ENCODE peak calls at places on chromosome 21, in five cellular contexts. U is pancreas; C is CD4-positive, alpha-beta T cell; D is HFFc6; X is GM23338. M is an unnamed sample.

GRCh38 chr21:45594721-45595489 is 48.6 kb upstream of the PCBP3 start:
- DNase-seq in U (no peak), C (no peak), D (no peak), X (no peak), M (no peak)

GRCh38 chr21:36297938-36298572 is 21.9 kb upstream of the MORC3 start:
- DNase-seq in U (no peak), C (peak; percentile 78), D (no peak), X (no peak), M (no peak)

GRCh38 chr21:21712761-21713558 is 714.8 kb downstream of the NCAM2 start:
- DNase-seq in U (no peak), C (no peak), D (peak; percentile 40), X (no peak), M (peak; percentile 62)

GRCh38 chr21:35051287-35051818 is 2.3 kb upstream of the RUNX1 start:
- DNase-seq in U (peak; percentile 74), C (peak; percentile 77), D (no peak), X (peak; percentile 89), M (peak; percentile 41)

GRCh38 chr21:46021978-46022544 is 40.5 kb downstream of the COL6A1 start:
- DNase-seq in U (no peak), C (no peak), D (no peak), X (no peak), M (no peak)

GRCh38 chr21:44732956-44733355 is 21.6 kb upstream of the TSPEAR start:
- DNase-seq in U (no peak), C (no peak), D (no peak), X (no peak), M (no peak)

GRCh38 chr21:28627261-28627660 is 365.4 kb downstream of the LTN1 start:
- DNase-seq in U (no peak), C (no peak), D (no peak), X (no peak), M (peak; percentile 33)

GRCh38 chr21:44515359-44516165 is 24.4 kb downstream of the KRTAP10-1 start:
- DNase-seq in U (no peak), C (no peak), D (no peak), X (no peak), M (no peak)

GRCh38 chr21:43188181-43188580 is 19.4 kb downstream of the CRYAA start:
- DNase-seq in U (no peak), C (no peak), D (no peak), X (no peak), M (no peak)

GRCh38 chr21:16570856-16571255 is 841.1 kb downstream of the USP25 start:
- DNase-seq in U (no peak), C (no peak), D (no peak), X (no peak), M (no peak)

GRCh38 chr21:26843912-26844257 is 1.3 kb downstream of the ADAMTS1 start:
- DNase-seq in U (no peak), C (no peak), D (peak; percentile 76), X (peak; percentile 30), M (no peak)

GRCh38 chr21:32772281-32773047 is 909 bp upstream of the PAXBP1 start:
- DNase-seq in U (peak; percentile 16), C (peak; percentile 15), D (no peak), X (peak; percentile 8), M (peak; percentile 36)

GRCh38 chr21:31201548-31201947 is 142.5 kb downstream of the TIAM1 start:
- DNase-seq in U (no peak), C (no peak), D (no peak), X (no peak), M (peak; percentile 58)

GRCh38 chr21:15149825-15150224 is 85.0 kb upstream of the NRIP1 start:
- DNase-seq in U (no peak), C (no peak), D (no peak), X (no peak), M (no peak)

GRCh38 chr21:46420241-46421190 is 38.2 kb upstream of the DIP2A start:
- DNase-seq in U (no peak), C (no peak), D (no peak), X (no peak), M (peak; percentile 4)

GRCh38 chr21:38567577-38568360 is 69.5 kb upstream of the ERG start:
- DNase-seq in U (no peak), C (no peak), D (peak; percentile 17), X (peak; percentile 13), M (peak; percentile 67)

GRCh38 chr21:39134288-39134810 is 48.9 kb downstream of the PSMG1 start:
- DNase-seq in U (no peak), C (no peak), D (no peak), X (no peak), M (no peak)

GRCh38 chr21:43331962-43332458 is 94.9 kb downstream of the SIK1 start:
- DNase-seq in U (no peak), C (no peak), D (peak; percentile 87), X (no peak), M (peak; percentile 69)

GRCh38 chr21:33940164-33940563 is 24.6 kb upstream of the ATP5PO start:
- DNase-seq in U (no peak), C (no peak), D (peak; percentile 83), X (no peak), M (peak; percentile 76)

GRCh38 chr21:45560106-45561021 is 18.1 kb upstream of the SLC19A1 start:
- DNase-seq in U (no peak), C (no peak), D (no peak), X (no peak), M (no peak)

GRCh38 chr21:29224006-29224405 is 74.7 kb upstream of the BACH1 start:
- DNase-seq in U (no peak), C (no peak), D (no peak), X (no peak), M (no peak)

GRCh38 chr21:27225142-27225541 is 258.3 kb upstream of the ADAMTS5 start:
- DNase-seq in U (no peak), C (no peak), D (peak; percentile 18), X (no peak), M (no peak)

GRCh38 chr21:31426235-31426797 is 82.3 kb upstream of the TIAM1 start:
- DNase-seq in U (no peak), C (no peak), D (no peak), X (no peak), M (no peak)

GRCh38 chr21:45021428-45022347 is 52.7 kb upstream of the ADARB1 start:
- DNase-seq in U (no peak), C (no peak), D (no peak), X (no peak), M (no peak)

GRCh38 chr21:45482899-45483821 is 59.1 kb downstream of the SLC19A1 start:
- DNase-seq in U (no peak), C (peak; percentile 46), D (no peak), X (no peak), M (no peak)

GRCh38 chr21:32389337-32390015 is 3.3 kb downstream of the URB1 start:
- DNase-seq in U (no peak), C (no peak), D (peak; percentile 56), X (no peak), M (no peak)

GRCh38 chr21:45289655-45290515 is 2.2 kb upstream of the POFUT2 start:
- DNase-seq in U (no peak), C (no peak), D (no peak), X (peak; percentile 47), M (no peak)

GRCh38 chr21:45330075-45330781 is 42.5 kb upstream of the POFUT2 start:
- DNase-seq in U (peak; percentile 77), C (no peak), D (peak; percentile 79), X (no peak), M (peak; percentile 90)

GRCh38 chr21:22138297-22139016 is 1140.2 kb downstream of the NCAM2 start:
- DNase-seq in U (no peak), C (no peak), D (no peak), X (no peak), M (no peak)

GRCh38 chr21:37338671-37339526 is 27.7 kb upstream of the DYRK1A start:
- DNase-seq in U (peak; percentile 10), C (no peak), D (peak; percentile 98), X (no peak), M (peak; percentile 95)

GRCh38 chr21:32648165-32648564 is 36.0 kb upstream of the CFAP298 start:
- DNase-seq in U (no peak), C (no peak), D (no peak), X (no peak), M (no peak)

GRCh38 chr21:20045197-20045596 is 953.0 kb upstream of the NCAM2 start:
- DNase-seq in U (no peak), C (no peak), D (no peak), X (no peak), M (no peak)

DNA sequence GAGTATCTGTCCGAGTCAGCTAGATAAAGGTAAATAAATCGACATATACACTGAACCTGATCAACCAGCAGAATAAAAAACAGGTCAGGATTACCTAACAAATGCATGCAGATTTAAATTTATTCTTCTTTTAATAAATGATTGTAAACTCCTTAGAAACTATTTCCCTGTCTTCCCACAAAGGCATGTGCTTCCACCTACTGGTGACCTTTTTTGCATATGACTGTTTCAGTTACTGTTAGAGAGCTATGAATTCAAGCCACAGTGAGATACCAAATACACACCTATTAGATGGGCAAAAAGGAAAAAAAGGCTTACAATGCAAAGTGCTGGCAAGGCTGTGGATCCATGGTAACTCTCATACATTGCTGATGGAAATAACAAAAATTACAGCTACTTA is 957.4 kb upstream of the NCAM2 start:
- DNase-seq in U (no peak), C (no peak), D (no peak), X (peak; percentile 27), M (no peak)
- TF ChIP-seq CTCF in U (peak; percentile 19), C (no peak), D (no peak), X (peak; percentile 64), M (no peak)

GRCh38 chr21:25607151-25607811 is at the start of gene MRPL39:
- DNase-seq in U (peak; percentile 78), C (peak; percentile 78), D (peak; percentile 84), X (peak; percentile 97), M (peak; percentile 95)
- TF ChIP-seq CTCF in U (peak; percentile 29), C (peak; percentile 49), D (peak; percentile 75), X (peak; percentile 76), M (peak; percentile 77)

DNA sequence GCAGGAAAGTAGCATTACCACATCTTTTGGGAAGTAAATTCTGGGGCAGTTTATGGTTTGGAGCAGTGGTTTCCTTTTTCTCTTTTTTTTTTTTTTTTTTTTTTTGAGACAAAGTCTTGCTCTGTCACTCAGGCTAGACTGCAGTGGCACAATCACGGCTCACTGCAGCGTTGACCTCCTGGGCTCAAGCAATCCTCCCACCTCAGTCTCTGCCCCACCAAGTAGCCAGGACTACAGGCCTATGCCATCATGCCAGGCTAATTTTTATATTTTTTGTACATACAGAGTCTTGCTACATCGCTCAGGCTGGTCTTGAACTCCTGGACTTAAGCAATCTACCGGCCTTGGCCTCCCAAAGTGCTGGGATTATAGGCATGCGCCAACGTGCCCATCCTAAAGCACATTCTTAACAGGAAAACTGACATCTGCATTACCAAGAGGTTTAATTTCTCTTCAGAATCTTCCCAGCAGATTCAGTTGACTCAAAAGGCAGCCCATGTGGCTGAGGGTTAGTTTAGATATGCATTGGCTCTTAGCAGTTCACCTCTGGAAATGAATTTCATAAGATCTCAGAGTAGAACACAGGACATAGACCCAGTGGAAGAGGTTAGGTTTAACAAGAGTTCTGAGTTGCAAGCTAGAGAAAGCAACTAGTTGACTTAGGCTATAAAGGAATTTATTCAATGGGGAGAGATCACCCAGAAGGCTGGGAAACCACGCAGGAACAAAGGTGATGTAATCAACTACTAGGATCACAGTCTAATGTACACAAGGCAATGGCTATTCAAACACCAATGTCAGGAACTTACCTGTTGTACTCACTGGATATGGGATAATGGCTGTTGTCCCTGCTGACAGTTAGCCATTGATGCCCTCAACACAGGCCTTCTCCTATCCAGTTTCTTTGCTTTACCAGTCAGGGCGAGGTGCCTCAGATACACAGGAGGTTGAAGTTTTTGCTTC is 32.7 kb downstream of the C21orf91 start:
- DNase-seq in U (no peak), C (no peak), D (no peak), X (no peak), M (no peak)
- TF ChIP-seq CTCF in U (no peak), C (no peak), D (no peak), X (no peak), M (no peak)

GRCh38 chr21:25036775-25037174 is 570.5 kb downstream of the MRPL39 start:
- DNase-seq in U (no peak), C (no peak), D (no peak), X (no peak), M (no peak)

GRCh38 chr21:25039461-25040380 is 567.6 kb downstream of the MRPL39 start:
- DNase-seq in U (no peak), C (no peak), D (peak; percentile 2), X (peak; percentile 34), M (no peak)
- TF ChIP-seq CTCF in U (peak; percentile 14), C (no peak), D (peak; percentile 58), X (peak; percentile 56), M (no peak)

M was measured in foreskin fibroblast.